ENCODE peak calls at places on chromosomes 12 and 14, in four cellular contexts. R is heart right ventricle, D is fibroblast of lung, Z is neuronal stem cell. K is an unnamed sample. For H3K4me1, the result is how much of the 10 kb centered on the place peaks cover.

GRCh38 chr12:114163766-114164165 is 197.6 kb upstream of the RBM19 start:
- DNase-seq in R (no peak), D (peak), Z (no peak), K (no peak)

GRCh38 chr14:46580941-46581671 is 70.5 kb downstream of the RPL10L start:
- DNase-seq in R (no peak), D (peak), Z (peak), K (no peak)

GRCh38 chr12:47870175-47870781 is 34.5 kb downstream of the VDR start:
- DNase-seq in R (peak), D (peak), Z (peak), K (no peak)

GRCh38 chr12:132783917-132784531 is 22.4 kb upstream of the ANKLE2 start:
- DNase-seq in R (no peak), D (no peak), Z (no peak), K (no peak)

GRCh38 chr14:92630367-92630766 is 116.8 kb downstream of the RIN3 start:
- DNase-seq in R (no peak), D (no peak), Z (no peak), K (no peak)

GRCh38 chr12:50806176-50806575 is 36.5 kb upstream of the TMPRSS12 start:
- DNase-seq in R (no peak), D (peak), Z (no peak), K (no peak)

GRCh38 chr14:54572316-54572715 is 5.4 kb downstream of the SAMD4A start:
- DNase-seq in R (no peak), D (peak), Z (no peak), K (no peak)

GRCh38 chr14:22630486-22630885 is 13.7 kb downstream of the OR6J1 start:
- DNase-seq in R (no peak), D (peak), Z (no peak), K (no peak)

GRCh38 chr14:55000381-55000780 is 26.5 kb downstream of the WDHD1 start:
- DNase-seq in R (no peak), D (peak), Z (no peak), K (no peak)

GRCh38 chr12:131673519-131674265 is 37.2 kb upstream of the SFSWAP start:
- DNase-seq in R (no peak), D (peak), Z (no peak), K (no peak)

GRCh38 chr12:130183585-130184370 is 21.5 kb downstream of the FZD10 start:
- DNase-seq in R (no peak), D (no peak), Z (no peak), K (no peak)

GRCh38 chr12:12166751-12167150 is 96.0 kb downstream of the BCL2L14 start:
- DNase-seq in R (no peak), D (no peak), Z (no peak), K (no peak)

GRCh38 chr12:13171921-13172859 is 24.3 kb upstream of the EMP1 start:
- DNase-seq in R (no peak), D (no peak), Z (no peak), K (no peak)

GRCh38 chr12:20404576-20405346 is 36.4 kb downstream of the PDE3A start:
- DNase-seq in R (peak), D (peak), Z (no peak), K (no peak)

GRCh38 chr14:92651106-92651792 is 97.2 kb downstream of the LGMN start:
- DNase-seq in R (no peak), D (no peak), Z (no peak), K (no peak)

GRCh38 chr14:98070521-98070920 is 1201.5 kb downstream of the BCL11B start:
- DNase-seq in R (no peak), D (no peak), Z (no peak), K (no peak)

GRCh38 chr14:20998674-20999366 is at the start of gene SLC39A2:
- DNase-seq in R (peak), D (peak), Z (no peak), K (no peak)

GRCh38 chr12:93569301-93569655 is 3.2 kb upstream of the SOCS2 start:
- DNase-seq in R (no peak), D (no peak), Z (no peak), K (no peak)

GRCh38 chr14:94918896-94919295 is 149.0 kb upstream of the GSC start:
- DNase-seq in R (no peak), D (no peak), Z (no peak), K (no peak)

GRCh38 chr12:110637869-110638441 is 24.0 kb downstream of the TCTN1 start:
- DNase-seq in R (no peak), D (no peak), Z (no peak), K (no peak)

GRCh38 chr12:118126119-118126757 is 9.7 kb upstream of the PEBP1 start:
- DNase-seq in R (peak), D (no peak), Z (no peak), K (no peak)

GRCh38 chr12:53973093-53974042 is at the start of gene HOXC11:
- DNase-seq in R (no peak), D (no peak), Z (no peak), K (no peak)

GRCh38 chr12:50964432-50964831 is 12.1 kb downstream of the HIGD1C start:
- DNase-seq in R (no peak), D (no peak), Z (no peak), K (no peak)

GRCh38 chr12:49225551-49226166 is 36.8 kb upstream of the TUBA1A start:
- DNase-seq in R (no peak), D (peak), Z (no peak), K (no peak)

GRCh38 chr12:19223695-19224094 is 94.2 kb downstream of the PLEKHA5 start:
- DNase-seq in R (no peak), D (peak), Z (no peak), K (no peak)

GRCh38 chr12:99154264-99154982 is 493.1 kb upstream of the GARIN6 start:
- DNase-seq in R (no peak), D (no peak), Z (no peak), K (no peak)

GRCh38 chr12:51318846-51319570 is 5.0 kb downstream of the BIN2 start:
- DNase-seq in R (no peak), D (no peak), Z (no peak), K (no peak)

GRCh38 chr12:110844551-110845395 is 2.0 kb upstream of the CCDC63 start:
- DNase-seq in R (peak), D (peak), Z (no peak), K (no peak)

GRCh38 chr12:108299980-108300696 is 39.0 kb downstream of the CMKLR1 start:
- DNase-seq in R (no peak), D (no peak), Z (no peak), K (no peak)
- H3K4me1 ChIP-seq in R (under half), D (under half), Z (under half), K (under half)

GRCh38 chr12:116128779-116129178 is 148.7 kb downstream of the MED13L start:
- DNase-seq in R (no peak), D (no peak), Z (no peak), K (no peak)

GRCh38 chr12:116126610-116127009 is 150.9 kb downstream of the MED13L start:
- DNase-seq in R (no peak), D (peak), Z (no peak), K (no peak)

GRCh38 chr12:116130431-116130830 is 147.1 kb downstream of the MED13L start:
- DNase-seq in R (no peak), D (no peak), Z (no peak), K (no peak)

GRCh38 chr12:116125981-116126566 is 151.4 kb downstream of the MED13L start:
- DNase-seq in R (no peak), D (peak), Z (no peak), K (no peak)

GRCh38 chr12:116127858-116128257 is 149.6 kb downstream of the MED13L start:
- DNase-seq in R (no peak), D (no peak), Z (no peak), K (no peak)
- H3K4me1 ChIP-seq in R (under half), D (under half), Z (under half), K (half or more)

GRCh38 chr14:68966872-68967301 is 12.2 kb downstream of the ACTN1 start:
- DNase-seq in R (no peak), D (peak), Z (no peak), K (no peak)
- H3K4me1 ChIP-seq in R (half or more), D (half or more), Z (under half), K (half or more)

GRCh38 chr14:105467249-105467941 is 7.2 kb upstream of the CRIP2 start:
- DNase-seq in R (peak), D (no peak), Z (no peak), K (no peak)
- H3K4me1 ChIP-seq in R (half or more), D (under half), Z (under half), K (half or more)

GRCh38 chr12:88559772-88560171 is 20.5 kb downstream of the KITLG start:
- DNase-seq in R (no peak), D (no peak), Z (no peak), K (no peak)
- H3K4me1 ChIP-seq in R (under half), D (under half), Z (under half), K (under half)

DNA sequence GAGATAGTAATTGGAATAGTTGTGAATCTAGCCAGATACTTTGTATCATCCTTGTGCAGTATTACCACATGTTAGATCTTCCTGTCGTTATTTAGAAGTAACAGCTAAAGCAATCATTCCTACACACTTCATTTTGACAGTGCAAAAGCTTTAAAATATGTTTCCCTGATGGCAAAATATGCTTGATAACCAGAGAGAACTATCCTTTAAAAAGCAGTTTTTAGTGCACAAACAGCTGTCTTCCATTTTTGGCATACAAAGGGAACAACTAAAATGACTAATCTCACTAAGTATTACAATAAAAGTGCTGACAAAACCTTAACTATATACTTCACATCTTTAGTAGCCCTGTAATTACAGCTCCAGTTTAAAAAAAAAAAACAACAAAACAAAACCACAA is 149.6 kb upstream of the SLC38A2 start:
- DNase-seq in R (no peak), D (peak), Z (no peak), K (no peak)
- H3K4me1 ChIP-seq in R (under half), D (under half), Z (under half), K (half or more)

K was measured in suprapubic skin.